ENCODE peak calls at places on chromosomes 12 and 14, in five cellular contexts. B is pancreas; Q is IMR-90; X is CD8-positive, alpha-beta T cell; J is breast epithelium. Y is an unnamed sample. For H3K27me3 and H3K4me1, the result is how much of the 10 kb centered on the place peaks cover.

GRCh38 chr14:61474671-61475070 is 153.3 kb downstream of the PRKCH start:
- DNase-seq in B (no peak), Q (no peak), X (no peak), J (no peak), Y (no peak)

GRCh38 chr14:34043627-34044372 is 92.9 kb upstream of the EGLN3 start:
- DNase-seq in B (no peak), Q (no peak), X (peak), J (no peak), Y (no peak)

GRCh38 chr14:31927348-31927826 is 149.7 kb upstream of the ARHGAP5 start:
- DNase-seq in B (no peak), Q (peak), X (no peak), J (no peak), Y (no peak)

GRCh38 chr14:94876306-94876705 is 106.4 kb upstream of the GSC start:
- DNase-seq in B (no peak), Q (no peak), X (no peak), J (no peak), Y (no peak)

GRCh38 chr14:62179367-62180018 is 417.3 kb downstream of the SNAPC1 start:
- DNase-seq in B (peak), Q (peak), X (no peak), J (no peak), Y (no peak)

GRCh38 chr12:78062781-78063180 is 232.1 kb downstream of the NAV3 start:
- DNase-seq in B (no peak), Q (peak), X (no peak), J (no peak), Y (no peak)

GRCh38 chr12:79900199-79900598 is 34.7 kb downstream of the PPP1R12A start:
- DNase-seq in B (no peak), Q (no peak), X (no peak), J (no peak), Y (no peak)

GRCh38 chr12:68119724-68120211 is 39.8 kb downstream of the IFNG start:
- DNase-seq in B (no peak), Q (no peak), X (peak), J (no peak), Y (no peak)

GRCh38 chr12:111766608-111767361 is at the start of gene ALDH2:
- DNase-seq in B (peak), Q (peak), X (no peak), J (peak), Y (peak)

GRCh38 chr14:22886500-22887259 is 3.7 kb downstream of the REM2 start:
- DNase-seq in B (peak), Q (peak), X (peak), J (peak), Y (peak)

GRCh38 chr12:15256760-15257159 is 35.5 kb upstream of the RERG start:
- DNase-seq in B (no peak), Q (peak), X (no peak), J (no peak), Y (no peak)

GRCh38 chr12:39905152-39905551 is 200.7 kb downstream of the SLC2A13 start:
- DNase-seq in B (no peak), Q (peak), X (no peak), J (peak), Y (peak)

GRCh38 chr12:54393743-54394142 is 9.2 kb upstream of the ZNF385A start:
- DNase-seq in B (no peak), Q (no peak), X (no peak), J (no peak), Y (no peak)

GRCh38 chr12:4355843-4356327 is 23.6 kb downstream of the FGF23 start:
- DNase-seq in B (no peak), Q (peak), X (peak), J (no peak), Y (peak)

GRCh38 chr14:35678403-35679028 is 130.6 kb downstream of the RALGAPA1 start:
- DNase-seq in B (no peak), Q (no peak), X (no peak), J (no peak), Y (no peak)

GRCh38 chr12:52167578-52167977 is 24.2 kb downstream of the KRT80 start:
- DNase-seq in B (no peak), Q (no peak), X (no peak), J (no peak), Y (no peak)

GRCh38 chr14:99393059-99393655 is 87.5 kb downstream of the SETD3 start:
- DNase-seq in B (no peak), Q (peak), X (no peak), J (no peak), Y (no peak)

GRCh38 chr14:59245809-59246295 is 57.4 kb downstream of the DAAM1 start:
- DNase-seq in B (no peak), Q (no peak), X (no peak), J (no peak), Y (no peak)

GRCh38 chr12:32822344-32822743 is 66.6 kb upstream of the YARS2 start:
- DNase-seq in B (no peak), Q (no peak), X (no peak), J (no peak), Y (no peak)

GRCh38 chr12:107593713-107594381 is 91.8 kb upstream of the PWP1 start:
- DNase-seq in B (no peak), Q (no peak), X (no peak), J (no peak), Y (no peak)

GRCh38 chr12:68335462-68335861 is 3.3 kb upstream of the MDM1 start:
- DNase-seq in B (no peak), Q (no peak), X (no peak), J (no peak), Y (no peak)

DNA sequence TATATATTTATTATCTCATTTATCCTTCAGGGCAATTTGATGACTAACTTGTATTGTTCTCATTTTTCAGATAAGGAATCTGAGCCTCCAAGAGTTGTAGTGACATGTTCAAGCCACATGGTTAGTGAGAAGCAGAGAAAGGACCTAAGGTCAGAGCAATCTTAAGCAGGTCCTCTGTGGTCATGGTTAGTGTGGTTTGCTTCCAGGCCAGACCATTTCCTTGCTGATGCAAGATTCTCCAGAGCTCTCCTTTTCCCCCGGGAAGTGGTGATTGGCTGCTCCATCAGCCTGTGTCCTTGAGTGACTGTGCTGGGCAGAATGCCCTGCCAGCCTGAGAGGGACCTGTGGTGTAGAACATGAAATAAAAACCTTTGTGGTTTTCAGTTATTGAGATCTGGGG is 141.3 kb downstream of the KTN1 start:
- DNase-seq in B (no peak), Q (peak), X (no peak), J (no peak), Y (no peak)
- TF ChIP-seq CTCF in B (no peak), Q (no peak), X (no peak), J (no peak), Y (no peak)

GRCh38 chr14:74826574-74826973 is 49.4 kb downstream of the PROX2 start:
- DNase-seq in B (no peak), Q (no peak), X (no peak), J (no peak), Y (no peak)
- H3K27me3 ChIP-seq in B (under half), Q (under half), X (under half), J (under half), Y (under half)

GRCh38 chr14:53709381-53709780 is 247.2 kb downstream of the BMP4 start:
- DNase-seq in B (no peak), Q (no peak), X (no peak), J (no peak), Y (no peak)
- H3K4me1 ChIP-seq in B (under half), Q (under half), X (under half), J (under half), Y (under half)

DNA sequence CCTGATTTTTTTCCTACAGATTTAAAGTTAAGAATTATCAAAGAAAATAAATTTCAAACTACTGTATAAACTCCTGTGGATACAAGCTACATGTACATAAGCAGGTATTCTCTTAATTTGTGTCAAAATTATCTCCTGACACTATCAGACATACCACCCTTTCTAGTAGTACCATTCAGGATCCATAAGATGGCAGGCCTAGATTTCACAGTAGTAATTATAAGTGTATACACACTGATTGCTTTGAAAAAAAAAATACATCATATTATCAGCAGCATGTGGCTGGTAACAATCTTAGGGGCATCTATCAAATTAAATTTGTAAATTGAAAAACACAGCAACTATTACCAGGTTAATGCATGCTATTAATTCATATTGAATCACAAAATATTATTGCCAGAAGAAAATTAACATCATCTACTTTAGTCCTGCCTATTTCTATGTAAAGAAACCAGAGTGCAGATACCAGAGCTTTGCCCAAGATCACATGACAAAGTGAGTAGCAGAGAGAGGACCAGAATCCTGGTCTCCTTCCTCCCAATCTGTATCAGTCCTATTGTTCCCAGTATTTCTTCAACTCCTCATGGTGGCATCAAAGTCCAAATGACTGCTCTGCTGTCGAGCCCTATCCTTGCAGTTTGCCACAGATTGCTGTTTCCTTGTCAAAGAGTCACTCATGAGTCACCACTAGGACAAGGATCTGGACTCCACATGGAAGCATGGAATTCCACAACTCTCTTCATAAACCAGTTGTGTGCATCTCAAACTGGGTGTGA is 27.7 kb upstream of the CALM1 start:
- DNase-seq in B (no peak), Q (peak), X (no peak), J (no peak), Y (no peak)
- TF ChIP-seq CTCF in B (no peak), Q (peak), X (peak), J (no peak), Y (peak)

GRCh38 chr12:89348894-89349669 is 3.2 kb downstream of the DUSP6 start:
- DNase-seq in B (no peak), Q (no peak), X (no peak), J (no peak), Y (no peak)
- H3K27me3 ChIP-seq in B (under half), Q (under half), X (under half), J (under half), Y (under half)

GRCh38 chr12:94769040-94769420 is 118.7 kb upstream of the TMCC3 start:
- DNase-seq in B (no peak), Q (no peak), X (no peak), J (no peak), Y (no peak)

GRCh38 chr12:94769746-94770396 is 119.5 kb upstream of the TMCC3 start:
- DNase-seq in B (no peak), Q (no peak), X (no peak), J (no peak), Y (no peak)

GRCh38 chr12:94768398-94769039 is 118.2 kb upstream of the TMCC3 start:
- DNase-seq in B (no peak), Q (no peak), X (no peak), J (no peak), Y (no peak)

GRCh38 chr12:94766397-94766796 is 116.0 kb upstream of the TMCC3 start:
- DNase-seq in B (no peak), Q (no peak), X (no peak), J (no peak), Y (no peak)

GRCh38 chr12:94767971-94768370 is 117.6 kb upstream of the TMCC3 start:
- DNase-seq in B (no peak), Q (peak), X (no peak), J (no peak), Y (no peak)
- H3K4me1 ChIP-seq in B (under half), Q (under half), X (under half), J (under half), Y (under half)

DNA sequence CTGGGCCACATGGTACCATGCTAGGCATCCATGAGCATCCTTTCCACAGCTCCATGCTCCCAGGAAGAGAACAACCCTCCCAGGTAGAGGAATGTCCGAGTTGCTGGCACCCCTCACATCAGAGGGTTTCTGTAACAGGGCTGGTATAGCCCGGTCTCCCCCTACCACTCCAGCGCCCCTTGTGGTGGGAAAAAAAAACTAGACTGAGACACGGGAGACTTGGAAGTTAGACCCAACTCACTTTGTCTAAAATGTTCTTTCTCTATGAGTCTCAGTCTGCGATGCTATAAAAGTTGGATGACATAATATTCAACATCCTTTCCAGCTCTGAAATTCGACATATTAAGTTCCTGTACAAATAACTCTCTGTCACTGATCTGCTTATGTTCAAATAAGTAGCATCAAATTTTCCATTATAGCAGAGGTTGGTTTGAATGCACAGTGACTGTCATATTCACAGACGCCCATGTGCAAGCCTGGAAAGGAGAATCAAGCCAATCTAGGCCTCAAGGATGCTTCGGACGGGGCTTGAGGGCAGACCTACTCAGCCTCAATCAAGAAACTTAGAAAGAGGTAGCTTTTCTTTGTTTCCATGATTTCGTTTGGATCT is 25.7 kb upstream of the TC2N start:
- DNase-seq in B (no peak), Q (no peak), X (no peak), J (no peak), Y (no peak)
- TF ChIP-seq CTCF in B (peak), Q (peak), X (peak), J (no peak), Y (peak)

GRCh38 chr12:1826401-1826800 is 6.0 kb downstream of the LRTM2 start:
- DNase-seq in B (no peak), Q (no peak), X (peak), J (no peak), Y (no peak)

GRCh38 chr12:1826867-1827705 is 6.7 kb downstream of the LRTM2 start:
- DNase-seq in B (no peak), Q (no peak), X (peak), J (no peak), Y (peak)

GRCh38 chr12:1823237-1823636 is 2.9 kb downstream of the LRTM2 start:
- DNase-seq in B (no peak), Q (no peak), X (no peak), J (no peak), Y (no peak)

GRCh38 chr12:1827806-1828805 is 7.7 kb downstream of the LRTM2 start:
- DNase-seq in B (no peak), Q (no peak), X (no peak), J (no peak), Y (no peak)

DNA sequence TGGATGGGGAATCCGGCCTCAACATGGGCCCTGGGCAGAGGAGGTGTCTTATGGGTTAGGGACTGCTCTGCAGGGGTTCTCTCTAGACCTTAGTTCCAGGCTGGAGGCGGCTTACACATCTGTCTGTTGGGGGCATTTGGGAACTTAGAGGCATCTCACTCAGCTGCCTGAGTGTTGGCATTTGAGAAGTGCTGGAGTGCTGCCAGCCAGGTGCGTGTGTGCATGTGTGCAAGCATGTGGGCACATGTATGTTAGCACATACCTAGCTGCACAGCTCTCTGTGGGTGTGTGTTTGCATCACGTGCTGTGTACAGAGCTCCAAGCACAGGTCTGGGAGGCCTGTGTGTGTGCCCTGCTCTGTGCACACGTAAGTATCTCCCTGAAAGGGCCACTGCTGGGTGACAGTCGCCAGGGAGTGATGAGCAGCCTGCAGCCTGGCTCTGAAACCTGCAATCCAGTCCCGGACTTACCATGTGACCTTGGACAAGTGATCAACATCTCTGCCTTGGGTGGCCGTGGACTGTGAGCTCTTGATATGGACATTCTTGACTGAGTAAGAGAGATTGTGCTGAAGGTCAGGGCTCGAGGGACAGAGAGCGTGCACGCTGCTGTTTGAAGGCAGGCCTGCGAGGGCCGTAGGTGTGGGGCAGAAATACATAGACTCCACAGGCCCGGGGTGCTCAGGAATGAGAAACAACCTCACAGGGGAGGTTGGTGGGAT is 5.2 kb downstream of the LRTM2 start:
- DNase-seq in B (no peak), Q (no peak), X (no peak), J (no peak), Y (no peak)
- H3K27me3 ChIP-seq in B (under half), Q (half or more), X (under half), J (under half), Y (under half)

Y was measured in psoas muscle.